ENCODE peak calls at places on chromosomes 12 and 14, in six cellular contexts. One of them, this sample, is unnamed.

GRCh38 chr14:75222208-75222701 is 45.8 kb upstream of the TMED10 start:
- DNase-seq in endothelial cell: no peak
- DNase-seq in anterior cingulate cortex: no peak
- DNase-seq in nucleus accumbens: no peak
- DNase-seq in sigmoid colon: peak
- DNase-seq in HTR-8/SVneo: peak
- DNase-seq in this sample: no peak

GRCh38 chr12:12992418-12993175 is 7.5 kb downstream of the HEBP1 start:
- DNase-seq in anterior cingulate cortex: no peak
- DNase-seq in nucleus accumbens: no peak
- DNase-seq in endothelial cell: no peak
- DNase-seq in sigmoid colon: peak
- DNase-seq in HTR-8/SVneo: peak
- DNase-seq in this sample: no peak

GRCh38 chr14:101235042-101235871 is 326.0 kb upstream of the DIO3 start:
- DNase-seq in endothelial cell: peak
- DNase-seq in sigmoid colon: peak
- DNase-seq in HTR-8/SVneo: peak
- DNase-seq in nucleus accumbens: peak
- DNase-seq in anterior cingulate cortex: peak
- DNase-seq in this sample: peak

GRCh38 chr12:115946867-115947695 is 330.4 kb downstream of the MED13L start:
- DNase-seq in nucleus accumbens: no peak
- DNase-seq in endothelial cell: no peak
- DNase-seq in HTR-8/SVneo: peak
- DNase-seq in anterior cingulate cortex: no peak
- DNase-seq in sigmoid colon: no peak
- DNase-seq in this sample: no peak

GRCh38 chr12:98516184-98516873 is 939 bp downstream of the TMPO start:
- DNase-seq in endothelial cell: peak
- DNase-seq in anterior cingulate cortex: peak
- DNase-seq in HTR-8/SVneo: peak
- DNase-seq in nucleus accumbens: peak
- DNase-seq in sigmoid colon: peak
- DNase-seq in this sample: peak

GRCh38 chr14:44453433-44454171 is 53.5 kb downstream of the FSCB start:
- DNase-seq in sigmoid colon: no peak
- DNase-seq in anterior cingulate cortex: no peak
- DNase-seq in HTR-8/SVneo: no peak
- DNase-seq in endothelial cell: no peak
- DNase-seq in nucleus accumbens: no peak
- DNase-seq in this sample: peak

GRCh38 chr14:59276235-59276634 is 87.8 kb downstream of the DAAM1 start:
- DNase-seq in anterior cingulate cortex: no peak
- DNase-seq in nucleus accumbens: no peak
- DNase-seq in endothelial cell: no peak
- DNase-seq in sigmoid colon: no peak
- DNase-seq in HTR-8/SVneo: no peak
- DNase-seq in this sample: no peak

GRCh38 chr12:153080-153746 is 60.7 kb downstream of the SLC6A12 start:
- DNase-seq in HTR-8/SVneo: peak
- DNase-seq in nucleus accumbens: peak
- DNase-seq in endothelial cell: peak
- DNase-seq in sigmoid colon: no peak
- DNase-seq in anterior cingulate cortex: peak
- DNase-seq in this sample: peak

GRCh38 chr14:94936411-94936892 is 166.5 kb upstream of the GSC start:
- DNase-seq in HTR-8/SVneo: no peak
- DNase-seq in endothelial cell: no peak
- DNase-seq in sigmoid colon: peak
- DNase-seq in anterior cingulate cortex: peak
- DNase-seq in nucleus accumbens: peak
- DNase-seq in this sample: no peak

GRCh38 chr12:57611810-57612710 is 825 bp downstream of the ARHGEF25 start:
- DNase-seq in HTR-8/SVneo: no peak
- DNase-seq in nucleus accumbens: no peak
- DNase-seq in sigmoid colon: no peak
- DNase-seq in anterior cingulate cortex: no peak
- DNase-seq in endothelial cell: no peak
- DNase-seq in this sample: no peak

GRCh38 chr12:89072303-89073026 is 279.8 kb downstream of the DUSP6 start:
- DNase-seq in sigmoid colon: no peak
- DNase-seq in anterior cingulate cortex: no peak
- DNase-seq in HTR-8/SVneo: no peak
- DNase-seq in nucleus accumbens: no peak
- DNase-seq in endothelial cell: no peak
- DNase-seq in this sample: no peak

GRCh38 chr12:31749024-31749704 is 20.3 kb upstream of the AMN1 start:
- DNase-seq in anterior cingulate cortex: no peak
- DNase-seq in sigmoid colon: no peak
- DNase-seq in endothelial cell: no peak
- DNase-seq in nucleus accumbens: no peak
- DNase-seq in HTR-8/SVneo: peak
- DNase-seq in this sample: peak

GRCh38 chr12:75784591-75784990 is 247.0 kb downstream of the PHLDA1 start:
- DNase-seq in nucleus accumbens: peak
- DNase-seq in endothelial cell: no peak
- DNase-seq in sigmoid colon: peak
- DNase-seq in HTR-8/SVneo: peak
- DNase-seq in anterior cingulate cortex: peak
- DNase-seq in this sample: peak

GRCh38 chr12:56129210-56129691 is 1.2 kb downstream of the ESYT1 start:
- DNase-seq in HTR-8/SVneo: peak
- DNase-seq in nucleus accumbens: peak
- DNase-seq in sigmoid colon: peak
- DNase-seq in anterior cingulate cortex: peak
- DNase-seq in endothelial cell: peak
- DNase-seq in this sample: peak

GRCh38 chr12:71947645-71948105 is 9.0 kb downstream of the TPH2 start:
- DNase-seq in sigmoid colon: no peak
- DNase-seq in endothelial cell: peak
- DNase-seq in nucleus accumbens: no peak
- DNase-seq in HTR-8/SVneo: no peak
- DNase-seq in anterior cingulate cortex: no peak
- DNase-seq in this sample: peak

GRCh38 chr14:53168786-53169185 is 15.7 kb upstream of the DDHD1 start:
- DNase-seq in nucleus accumbens: no peak
- DNase-seq in sigmoid colon: no peak
- DNase-seq in anterior cingulate cortex: no peak
- DNase-seq in HTR-8/SVneo: no peak
- DNase-seq in endothelial cell: no peak
- DNase-seq in this sample: no peak

GRCh38 chr12:12976366-12976765 is 23.7 kb downstream of the HEBP1 start:
- DNase-seq in endothelial cell: no peak
- DNase-seq in anterior cingulate cortex: no peak
- DNase-seq in HTR-8/SVneo: no peak
- DNase-seq in sigmoid colon: peak
- DNase-seq in nucleus accumbens: no peak
- DNase-seq in this sample: no peak

GRCh38 chr14:54651018-54651351 is 84.1 kb downstream of the SAMD4A start:
- DNase-seq in HTR-8/SVneo: no peak
- DNase-seq in anterior cingulate cortex: no peak
- DNase-seq in sigmoid colon: no peak
- DNase-seq in endothelial cell: no peak
- DNase-seq in nucleus accumbens: no peak
- DNase-seq in this sample: no peak

GRCh38 chr14:56044196-56044595 is 74.0 kb upstream of the PELI2 start:
- DNase-seq in HTR-8/SVneo: no peak
- DNase-seq in endothelial cell: no peak
- DNase-seq in anterior cingulate cortex: no peak
- DNase-seq in nucleus accumbens: no peak
- DNase-seq in sigmoid colon: no peak
- DNase-seq in this sample: no peak

GRCh38 chr12:93594766-93595165 is 22.3 kb downstream of the SOCS2 start:
- DNase-seq in HTR-8/SVneo: no peak
- DNase-seq in sigmoid colon: no peak
- DNase-seq in endothelial cell: no peak
- DNase-seq in nucleus accumbens: no peak
- DNase-seq in anterior cingulate cortex: no peak
- DNase-seq in this sample: no peak

This sample was measured in SW480.